ENCODE peak calls at places on chromosomes 16 and 17, in nine cellular contexts. One of them, this sample, is unnamed.
A peak's percentile ranks its signal among the peaks of the same experiment; 100 is the strongest.

GRCh38 chr16:4407543-4408322 is 8.7 kb downstream of the CORO7 start:
- DNase-seq in heart right ventricle: no peak
- DNase-seq in tibial nerve: no peak
- DNase-seq in neuronal stem cell: no peak
- DNase-seq in A549: no peak
- DNase-seq in fibroblast of lung: peak; percentile 77
- DNase-seq in GM12878: no peak
- DNase-seq in cardiac muscle cell: no peak
- DNase-seq in lung: no peak
- DNase-seq in this sample: no peak

GRCh38 chr17:55845385-55845784 is 94.5 kb downstream of the PCTP start:
- DNase-seq in heart right ventricle: peak; percentile 51
- DNase-seq in tibial nerve: peak; percentile 18
- DNase-seq in neuronal stem cell: peak; percentile 62
- DNase-seq in A549: peak; percentile 26
- DNase-seq in fibroblast of lung: peak; percentile 27
- DNase-seq in GM12878: no peak
- DNase-seq in cardiac muscle cell: peak; percentile 79
- DNase-seq in lung: peak; percentile 56
- DNase-seq in this sample: peak; percentile 3

GRCh38 chr16:66647866-66648265 is 43.4 kb downstream of the CMTM3 start:
- DNase-seq in heart right ventricle: no peak
- DNase-seq in tibial nerve: no peak
- DNase-seq in neuronal stem cell: no peak
- DNase-seq in A549: no peak
- DNase-seq in fibroblast of lung: no peak
- DNase-seq in GM12878: no peak
- DNase-seq in cardiac muscle cell: no peak
- DNase-seq in lung: no peak
- DNase-seq in this sample: no peak

GRCh38 chr17:67246398-67246647 is 1.3 kb upstream of the HELZ start:
- DNase-seq in heart right ventricle: no peak
- DNase-seq in tibial nerve: no peak
- DNase-seq in neuronal stem cell: peak; percentile 18
- DNase-seq in A549: no peak
- DNase-seq in fibroblast of lung: peak; percentile 19
- DNase-seq in GM12878: no peak
- DNase-seq in cardiac muscle cell: no peak
- DNase-seq in lung: no peak
- DNase-seq in this sample: no peak

GRCh38 chr17:8173056-8173870 is 2.9 kb downstream of the TMEM107 start:
- DNase-seq in heart right ventricle: no peak
- DNase-seq in tibial nerve: peak; percentile 63
- DNase-seq in neuronal stem cell: peak; percentile 77
- DNase-seq in A549: peak; percentile 89
- DNase-seq in fibroblast of lung: peak; percentile 99
- DNase-seq in GM12878: peak; percentile 98
- DNase-seq in cardiac muscle cell: peak; percentile 91
- DNase-seq in lung: peak; percentile 81
- DNase-seq in this sample: peak; percentile 66

GRCh38 chr17:41785876-41786226 is 660 bp downstream of the JUP start:
- DNase-seq in heart right ventricle: peak; percentile 59
- DNase-seq in tibial nerve: no peak
- DNase-seq in neuronal stem cell: no peak
- DNase-seq in A549: no peak
- DNase-seq in fibroblast of lung: peak; percentile 22
- DNase-seq in GM12878: no peak
- DNase-seq in cardiac muscle cell: peak; percentile 35
- DNase-seq in lung: peak; percentile 70
- DNase-seq in this sample: no peak

GRCh38 chr17:16439867-16440351 is 24.5 kb downstream of the TRPV2 start:
- DNase-seq in heart right ventricle: no peak
- DNase-seq in tibial nerve: no peak
- DNase-seq in neuronal stem cell: no peak
- DNase-seq in A549: no peak
- DNase-seq in fibroblast of lung: no peak
- DNase-seq in GM12878: no peak
- DNase-seq in cardiac muscle cell: no peak
- DNase-seq in lung: no peak
- DNase-seq in this sample: no peak

GRCh38 chr17:67544364-67544763 is 167.3 kb downstream of the PITPNC1 start:
- DNase-seq in heart right ventricle: no peak
- DNase-seq in tibial nerve: no peak
- DNase-seq in neuronal stem cell: no peak
- DNase-seq in A549: no peak
- DNase-seq in fibroblast of lung: no peak
- DNase-seq in GM12878: no peak
- DNase-seq in cardiac muscle cell: no peak
- DNase-seq in lung: no peak
- DNase-seq in this sample: peak; percentile 45

GRCh38 chr16:80040814-80041213 is 440.3 kb upstream of the MAF start:
- DNase-seq in heart right ventricle: no peak
- DNase-seq in tibial nerve: no peak
- DNase-seq in neuronal stem cell: no peak
- DNase-seq in A549: no peak
- DNase-seq in fibroblast of lung: no peak
- DNase-seq in GM12878: no peak
- DNase-seq in cardiac muscle cell: no peak
- DNase-seq in lung: no peak
- DNase-seq in this sample: no peak

GRCh38 chr16:9033125-9033830 is 58.2 kb upstream of the HAPSTR1 start:
- DNase-seq in heart right ventricle: no peak
- DNase-seq in tibial nerve: no peak
- DNase-seq in neuronal stem cell: peak; percentile 35
- DNase-seq in A549: peak; percentile 81
- DNase-seq in fibroblast of lung: peak; percentile 69
- DNase-seq in GM12878: no peak
- DNase-seq in cardiac muscle cell: peak; percentile 62
- DNase-seq in lung: no peak
- DNase-seq in this sample: no peak

GRCh38 chr16:22386976-22387375 is 12.6 kb upstream of the CDR2 start:
- DNase-seq in heart right ventricle: no peak
- DNase-seq in tibial nerve: no peak
- DNase-seq in neuronal stem cell: no peak
- DNase-seq in A549: no peak
- DNase-seq in fibroblast of lung: peak; percentile 92
- DNase-seq in GM12878: no peak
- DNase-seq in cardiac muscle cell: no peak
- DNase-seq in lung: no peak
- DNase-seq in this sample: no peak

GRCh38 chr16:79843631-79844043 is 243.1 kb upstream of the MAF start:
- DNase-seq in heart right ventricle: no peak
- DNase-seq in tibial nerve: no peak
- DNase-seq in neuronal stem cell: no peak
- DNase-seq in A549: no peak
- DNase-seq in fibroblast of lung: no peak
- DNase-seq in GM12878: peak; percentile 7
- DNase-seq in cardiac muscle cell: no peak
- DNase-seq in lung: no peak
- DNase-seq in this sample: no peak

GRCh38 chr16:80197790-80198201 is 343.0 kb upstream of the DYNLRB2 start:
- DNase-seq in heart right ventricle: no peak
- DNase-seq in tibial nerve: no peak
- DNase-seq in neuronal stem cell: no peak
- DNase-seq in A549: peak; percentile 36
- DNase-seq in fibroblast of lung: peak; percentile 97
- DNase-seq in GM12878: no peak
- DNase-seq in cardiac muscle cell: no peak
- DNase-seq in lung: no peak
- DNase-seq in this sample: no peak

GRCh38 chr16:87435399-87436224 is 43.5 kb downstream of the MAP1LC3B start:
- DNase-seq in heart right ventricle: no peak
- DNase-seq in tibial nerve: no peak
- DNase-seq in neuronal stem cell: no peak
- DNase-seq in A549: no peak
- DNase-seq in fibroblast of lung: peak; percentile 87
- DNase-seq in GM12878: no peak
- DNase-seq in cardiac muscle cell: no peak
- DNase-seq in lung: no peak
- DNase-seq in this sample: no peak

GRCh38 chr16:56480776-56481467 is 29.6 kb downstream of the OGFOD1 start:
- DNase-seq in heart right ventricle: no peak
- DNase-seq in tibial nerve: no peak
- DNase-seq in neuronal stem cell: no peak
- DNase-seq in A549: no peak
- DNase-seq in fibroblast of lung: no peak
- DNase-seq in GM12878: no peak
- DNase-seq in cardiac muscle cell: no peak
- DNase-seq in lung: no peak
- DNase-seq in this sample: no peak
- H3K27ac ChIP-seq in heart right ventricle: no peak overlapping the region
- H3K27ac ChIP-seq in tibial nerve: no peak overlapping the region
- H3K27ac ChIP-seq in neuronal stem cell: no peak overlapping the region
- H3K27ac ChIP-seq in A549: no peak overlapping the region
- H3K27ac ChIP-seq in fibroblast of lung: no peak overlapping the region
- H3K27ac ChIP-seq in GM12878: no peak overlapping the region
- H3K27ac ChIP-seq in cardiac muscle cell: no peak overlapping the region
- H3K27ac ChIP-seq in lung: no peak overlapping the region
- H3K27ac ChIP-seq in this sample: peak overlapping the region; percentile 52

GRCh38 chr16:2698103-2698870 is 16.0 kb downstream of the KCTD5 start:
- DNase-seq in heart right ventricle: peak; percentile 4
- DNase-seq in tibial nerve: no peak
- DNase-seq in neuronal stem cell: no peak
- DNase-seq in A549: no peak
- DNase-seq in fibroblast of lung: no peak
- DNase-seq in GM12878: no peak
- DNase-seq in cardiac muscle cell: no peak
- DNase-seq in lung: no peak
- DNase-seq in this sample: no peak
- H3K27ac ChIP-seq in heart right ventricle: no peak overlapping the region
- H3K27ac ChIP-seq in tibial nerve: no peak overlapping the region
- H3K27ac ChIP-seq in neuronal stem cell: no peak overlapping the region
- H3K27ac ChIP-seq in A549: no peak overlapping the region
- H3K27ac ChIP-seq in fibroblast of lung: no peak overlapping the region
- H3K27ac ChIP-seq in GM12878: no peak overlapping the region
- H3K27ac ChIP-seq in cardiac muscle cell: no peak overlapping the region
- H3K27ac ChIP-seq in lung: no peak overlapping the region
- H3K27ac ChIP-seq in this sample: no peak overlapping the region

GRCh38 chr17:4407851-4408250 is 25.9 kb upstream of the SPNS3 start:
- DNase-seq in heart right ventricle: no peak
- DNase-seq in tibial nerve: no peak
- DNase-seq in neuronal stem cell: no peak
- DNase-seq in A549: no peak
- DNase-seq in fibroblast of lung: peak; percentile 10
- DNase-seq in GM12878: no peak
- DNase-seq in cardiac muscle cell: no peak
- DNase-seq in lung: no peak
- DNase-seq in this sample: no peak

GRCh38 chr17:4405038-4405669 is 28.6 kb upstream of the SPNS3 start:
- DNase-seq in heart right ventricle: no peak
- DNase-seq in tibial nerve: no peak
- DNase-seq in neuronal stem cell: no peak
- DNase-seq in A549: no peak
- DNase-seq in fibroblast of lung: no peak
- DNase-seq in GM12878: peak; percentile 42
- DNase-seq in cardiac muscle cell: no peak
- DNase-seq in lung: no peak
- DNase-seq in this sample: no peak

GRCh38 chr17:4406386-4406785 is 27.4 kb upstream of the SPNS3 start:
- DNase-seq in heart right ventricle: no peak
- DNase-seq in tibial nerve: no peak
- DNase-seq in neuronal stem cell: no peak
- DNase-seq in A549: no peak
- DNase-seq in fibroblast of lung: no peak
- DNase-seq in GM12878: no peak
- DNase-seq in cardiac muscle cell: no peak
- DNase-seq in lung: no peak
- DNase-seq in this sample: no peak

GRCh38 chr17:4405699-4406098 is 28.0 kb upstream of the SPNS3 start:
- DNase-seq in heart right ventricle: no peak
- DNase-seq in tibial nerve: no peak
- DNase-seq in neuronal stem cell: no peak
- DNase-seq in A549: no peak
- DNase-seq in fibroblast of lung: no peak
- DNase-seq in GM12878: no peak
- DNase-seq in cardiac muscle cell: no peak
- DNase-seq in lung: no peak
- DNase-seq in this sample: no peak

GRCh38 chr17:4407216-4407615 is 26.5 kb upstream of the SPNS3 start:
- DNase-seq in heart right ventricle: no peak
- DNase-seq in tibial nerve: no peak
- DNase-seq in neuronal stem cell: no peak
- DNase-seq in A549: no peak
- DNase-seq in fibroblast of lung: no peak
- DNase-seq in GM12878: no peak
- DNase-seq in cardiac muscle cell: no peak
- DNase-seq in lung: no peak
- DNase-seq in this sample: no peak
- H3K27ac ChIP-seq in heart right ventricle: no peak overlapping the region
- H3K27ac ChIP-seq in tibial nerve: no peak overlapping the region
- H3K27ac ChIP-seq in neuronal stem cell: no peak overlapping the region
- H3K27ac ChIP-seq in A549: no peak overlapping the region
- H3K27ac ChIP-seq in fibroblast of lung: no peak overlapping the region
- H3K27ac ChIP-seq in GM12878: no peak overlapping the region
- H3K27ac ChIP-seq in cardiac muscle cell: no peak overlapping the region
- H3K27ac ChIP-seq in lung: no peak overlapping the region
- H3K27ac ChIP-seq in this sample: no peak overlapping the region

GRCh38 chr17:43979011-43979410 is 25.3 kb upstream of the PYY start:
- DNase-seq in heart right ventricle: no peak
- DNase-seq in tibial nerve: no peak
- DNase-seq in neuronal stem cell: no peak
- DNase-seq in A549: no peak
- DNase-seq in fibroblast of lung: no peak
- DNase-seq in GM12878: no peak
- DNase-seq in cardiac muscle cell: no peak
- DNase-seq in lung: no peak
- DNase-seq in this sample: no peak

GRCh38 chr17:43974541-43975315 is 21.0 kb upstream of the PYY start:
- DNase-seq in heart right ventricle: no peak
- DNase-seq in tibial nerve: no peak
- DNase-seq in neuronal stem cell: no peak
- DNase-seq in A549: no peak
- DNase-seq in fibroblast of lung: no peak
- DNase-seq in GM12878: no peak
- DNase-seq in cardiac muscle cell: no peak
- DNase-seq in lung: no peak
- DNase-seq in this sample: no peak

GRCh38 chr17:43976956-43977837 is 23.5 kb upstream of the PYY start:
- DNase-seq in heart right ventricle: no peak
- DNase-seq in tibial nerve: no peak
- DNase-seq in neuronal stem cell: no peak
- DNase-seq in A549: no peak
- DNase-seq in fibroblast of lung: no peak
- DNase-seq in GM12878: no peak
- DNase-seq in cardiac muscle cell: no peak
- DNase-seq in lung: no peak
- DNase-seq in this sample: no peak

GRCh38 chr17:43978078-43978477 is 24.3 kb upstream of the PYY start:
- DNase-seq in heart right ventricle: no peak
- DNase-seq in tibial nerve: no peak
- DNase-seq in neuronal stem cell: no peak
- DNase-seq in A549: no peak
- DNase-seq in fibroblast of lung: no peak
- DNase-seq in GM12878: no peak
- DNase-seq in cardiac muscle cell: no peak
- DNase-seq in lung: no peak
- DNase-seq in this sample: no peak

DNA sequence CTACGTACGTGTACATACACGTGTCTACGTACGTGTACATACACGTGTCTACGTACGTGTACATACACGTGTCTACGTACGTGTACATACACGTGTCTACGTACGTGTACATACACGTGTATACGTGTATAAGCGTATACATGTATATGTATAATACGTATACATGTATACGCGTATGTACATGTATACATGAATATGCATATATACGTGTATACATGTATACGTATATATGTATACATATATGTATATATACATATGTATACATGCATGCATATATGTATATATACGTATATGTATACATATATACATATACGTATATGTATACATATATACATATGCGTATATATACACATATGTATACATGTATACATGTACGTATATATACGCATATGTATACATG is 22.2 kb upstream of the PYY start:
- DNase-seq in heart right ventricle: no peak
- DNase-seq in tibial nerve: no peak
- DNase-seq in neuronal stem cell: no peak
- DNase-seq in A549: no peak
- DNase-seq in fibroblast of lung: no peak
- DNase-seq in GM12878: no peak
- DNase-seq in cardiac muscle cell: no peak
- DNase-seq in lung: no peak
- DNase-seq in this sample: no peak
- H3K27ac ChIP-seq in heart right ventricle: no peak overlapping the region
- H3K27ac ChIP-seq in tibial nerve: no peak overlapping the region
- H3K27ac ChIP-seq in neuronal stem cell: no peak overlapping the region
- H3K27ac ChIP-seq in A549: no peak overlapping the region
- H3K27ac ChIP-seq in fibroblast of lung: no peak overlapping the region
- H3K27ac ChIP-seq in GM12878: no peak overlapping the region
- H3K27ac ChIP-seq in cardiac muscle cell: no peak overlapping the region
- H3K27ac ChIP-seq in lung: no peak overlapping the region
- H3K27ac ChIP-seq in this sample: no peak overlapping the region

This sample was measured in caudate nucleus.